ENCODE peak calls at places on chromosome 19, in seven cellular contexts. Y is glutamatergic neuron, O is epithelial cell of esophagus, R is transverse colon, E is cardiac fibroblast, L is neural progenitor cell, J is tibial nerve. W is an unnamed sample.

GRCh38 chr19:10919352-10920287 is 8.8 kb downstream of the YIPF2 start:
- DNase-seq in Y (no peak), L (no peak), O (no peak), R (no peak), E (no peak), J (no peak), W (no peak)

GRCh38 chr19:57338798-57339378 is 12.2 kb upstream of the ZNF304 start:
- DNase-seq in L (no peak), O (no peak), J (no peak), Y (no peak), R (no peak), E (no peak), W (no peak)

GRCh38 chr19:782195-783043 is 14.8 kb upstream of the PTBP1 start:
- DNase-seq in O (peak), Y (no peak), J (no peak), L (peak), R (no peak), E (peak), W (no peak)

GRCh38 chr19:58279925-58280316 is 1.2 kb downstream of the ZNF8 start:
- DNase-seq in E (no peak), J (no peak), L (no peak), R (no peak), Y (no peak), O (peak), W (no peak)

GRCh38 chr19:43610493-43610892 is 1.4 kb upstream of the SRRM5 start:
- DNase-seq in J (no peak), O (no peak), L (no peak), Y (no peak), E (no peak), R (no peak), W (no peak)

GRCh38 chr19:44657211-44657921 is 13.7 kb downstream of the PVR start:
- DNase-seq in R (peak), E (peak), O (peak), J (peak), L (peak), Y (peak), W (peak)

GRCh38 chr19:45168767-45169351 is 8.1 kb upstream of the NKPD1 start:
- DNase-seq in R (no peak), L (no peak), J (no peak), E (no peak), O (no peak), Y (no peak), W (no peak)

GRCh38 chr19:566403-566802 is 6.0 kb upstream of the BSG start:
- DNase-seq in Y (no peak), E (peak), O (no peak), L (no peak), R (peak), J (no peak), W (no peak)

GRCh38 chr19:46603752-46604241 is 2.7 kb downstream of the CALM3 start:
- DNase-seq in Y (no peak), L (no peak), R (no peak), J (no peak), O (no peak), E (no peak), W (no peak)

GRCh38 chr19:3968556-3969434 is 2.1 kb downstream of the DAPK3 start:
- DNase-seq in Y (peak), L (peak), J (peak), R (peak), E (peak), O (peak), W (peak)

GRCh38 chr19:38710928-38711725 is 33.1 kb downstream of the CAPN12 start:
- DNase-seq in Y (peak), L (no peak), O (no peak), J (no peak), R (no peak), E (no peak), W (no peak)

GRCh38 chr19:21698215-21698614 is 69.2 kb downstream of the ZNF100 start:
- DNase-seq in E (peak), J (peak), Y (no peak), R (no peak), L (peak), O (peak), W (no peak)

GRCh38 chr19:11138659-11139526 is 16.7 kb downstream of the SPC24 start:
- DNase-seq in O (peak), R (peak), Y (peak), J (peak), E (peak), L (peak), W (no peak)

GRCh38 chr19:49930483-49931011 is 1.2 kb upstream of the NUP62 start:
- DNase-seq in O (no peak), R (peak), Y (peak), J (peak), E (peak), L (no peak), W (peak)

GRCh38 chr19:52307275-52307674 is 10.3 kb downstream of the ZNF480 start:
- DNase-seq in Y (peak), O (peak), J (no peak), E (peak), L (peak), R (no peak), W (peak)

GRCh38 chr19:54208784-54209057 is 8.1 kb downstream of the RPS9 start:
- DNase-seq in L (no peak), J (no peak), Y (no peak), O (peak), R (no peak), E (no peak), W (no peak)

GRCh38 chr19:45047188-45047797 is 8.4 kb downstream of the CLASRP start:
- DNase-seq in E (no peak), R (no peak), J (no peak), L (no peak), O (no peak), Y (no peak), W (no peak)

GRCh38 chr19:38513762-38514167 is 80.3 kb downstream of the RYR1 start:
- DNase-seq in Y (no peak), E (no peak), L (no peak), J (no peak), R (no peak), O (no peak), W (no peak)

GRCh38 chr19:41882568-41883462 is at the start of gene ARHGEF1:
- DNase-seq in Y (peak), L (peak), O (peak), J (no peak), E (peak), R (peak), W (peak)

GRCh38 chr19:6744381-6745288 is 5.2 kb downstream of the TRIP10 start:
- DNase-seq in L (peak), E (peak), O (peak), R (peak), Y (peak), J (peak), W (no peak)

GRCh38 chr19:50365434-50366306 is at the start of gene NAPSA:
- DNase-seq in O (no peak), R (no peak), L (no peak), E (no peak), Y (no peak), J (no peak), W (peak)

GRCh38 chr19:29596885-29597525 is 9.1 kb upstream of the POP4 start:
- DNase-seq in J (no peak), Y (no peak), R (no peak), L (peak), O (peak), E (peak), W (no peak)

GRCh38 chr19:41373993-41374392 is 2.3 kb upstream of the TMEM91 start:
- DNase-seq in L (no peak), O (peak), J (peak), E (peak), Y (peak), R (peak), W (no peak)

GRCh38 chr19:13619203-13619632 is 112.9 kb upstream of the CACNA1A start:
- DNase-seq in J (no peak), O (peak), E (no peak), L (no peak), R (no peak), Y (no peak), W (no peak)

GRCh38 chr19:15161028-15161984 is 39.5 kb downstream of the NOTCH3 start:
- DNase-seq in R (no peak), O (no peak), L (no peak), J (no peak), Y (no peak), E (peak), W (peak)

GRCh38 chr19:15195987-15196682 is 4.7 kb downstream of the NOTCH3 start:
- DNase-seq in R (peak), Y (no peak), L (peak), E (no peak), J (no peak), O (peak), W (no peak)

GRCh38 chr19:54355675-54356074 is 9.1 kb downstream of the LAIR1 start:
- DNase-seq in Y (no peak), E (no peak), L (no peak), O (no peak), R (no peak), J (no peak), W (no peak)

GRCh38 chr19:41863209-41863931 is 3.3 kb downstream of the RPS19 start:
- DNase-seq in O (no peak), R (no peak), L (no peak), J (no peak), Y (no peak), E (no peak), W (no peak)

GRCh38 chr19:47356900-47357299 is 7.8 kb downstream of the DHX34 start:
- DNase-seq in Y (no peak), O (no peak), E (no peak), L (no peak), R (no peak), J (no peak), W (no peak)

GRCh38 chr19:51539821-51540366 is 8.4 kb upstream of the SIGLEC6 start:
- DNase-seq in O (no peak), R (no peak), E (no peak), Y (no peak), L (no peak), J (no peak), W (no peak)

GRCh38 chr19:45508931-45509691 is 1.8 kb downstream of the VASP start:
- DNase-seq in Y (peak), O (peak), E (peak), J (peak), R (peak), L (peak), W (peak)

GRCh38 chr19:23406716-23407115 is 11.4 kb upstream of the ZNF91 start:
- DNase-seq in R (peak), J (no peak), O (no peak), L (no peak), Y (no peak), E (no peak), W (no peak)

GRCh38 chr19:29191005-29191404 is 21.9 kb downstream of the UQCRFS1 start:
- DNase-seq in O (peak), R (no peak), Y (no peak), J (no peak), L (no peak), E (no peak), W (no peak)

GRCh38 chr19:17302391-17303166 is 646 bp downstream of the ABHD8 start:
- DNase-seq in O (no peak), L (peak), E (no peak), J (no peak), Y (no peak), R (no peak), W (no peak)

GRCh38 chr19:17304386-17305047 is 1.2 kb upstream of the MRPL34 start:
- DNase-seq in E (no peak), R (no peak), O (peak), J (no peak), Y (no peak), L (no peak), W (no peak)

GRCh38 chr19:17305211-17305516 is 508 bp upstream of the MRPL34 start:
- DNase-seq in R (no peak), L (no peak), E (no peak), O (no peak), Y (no peak), J (peak), W (no peak)

GRCh38 chr19:17303940-17304267 is 679 bp upstream of the ABHD8 start:
- DNase-seq in R (no peak), Y (no peak), E (no peak), L (no peak), J (no peak), O (peak), W (no peak)

DNA sequence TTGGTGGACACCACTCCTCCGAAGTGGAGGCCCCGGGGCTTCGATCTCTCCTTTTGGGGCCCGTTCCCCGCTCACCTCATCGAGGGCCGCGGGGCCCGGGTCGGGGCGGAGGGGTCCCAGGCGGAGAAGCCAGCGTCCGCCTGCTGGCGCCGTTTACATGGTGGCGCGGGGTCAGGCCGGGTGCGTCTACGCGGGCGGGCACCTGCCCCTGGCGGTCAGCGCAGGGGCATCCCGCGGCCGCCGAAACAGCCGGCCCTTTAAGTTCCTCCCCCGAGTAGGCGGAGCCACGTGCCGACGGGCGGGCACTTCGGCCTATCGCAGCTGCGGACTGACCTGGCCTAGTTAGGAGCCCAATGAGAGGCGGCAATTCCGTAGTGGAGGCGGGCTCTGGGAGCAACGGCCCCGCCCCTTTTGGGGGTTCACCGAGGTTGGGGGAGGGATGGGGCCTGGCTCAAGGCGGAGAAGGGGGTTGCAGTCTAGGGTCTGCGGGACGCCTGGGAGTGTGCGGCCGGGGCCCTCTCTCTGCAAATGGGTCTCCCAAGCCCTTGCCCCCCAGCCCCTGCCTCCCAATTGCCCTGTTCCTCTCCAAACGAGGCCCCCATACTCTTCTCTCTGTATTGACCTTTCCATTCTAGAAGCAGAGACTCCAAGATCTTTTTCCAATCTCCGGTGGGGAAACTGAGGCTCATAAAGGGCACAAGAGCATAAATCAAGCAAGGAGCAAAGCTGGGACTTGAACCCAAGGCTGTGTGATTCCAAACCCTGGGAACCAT is at the start of gene ABHD8:
- DNase-seq in J (peak), L (peak), R (peak), O (peak), Y (peak), E (peak), W (peak)
- TF ChIP-seq CTCF in J (peak), L (peak), R (peak), O (no peak), Y (peak), E (peak), W (no peak)

DNA sequence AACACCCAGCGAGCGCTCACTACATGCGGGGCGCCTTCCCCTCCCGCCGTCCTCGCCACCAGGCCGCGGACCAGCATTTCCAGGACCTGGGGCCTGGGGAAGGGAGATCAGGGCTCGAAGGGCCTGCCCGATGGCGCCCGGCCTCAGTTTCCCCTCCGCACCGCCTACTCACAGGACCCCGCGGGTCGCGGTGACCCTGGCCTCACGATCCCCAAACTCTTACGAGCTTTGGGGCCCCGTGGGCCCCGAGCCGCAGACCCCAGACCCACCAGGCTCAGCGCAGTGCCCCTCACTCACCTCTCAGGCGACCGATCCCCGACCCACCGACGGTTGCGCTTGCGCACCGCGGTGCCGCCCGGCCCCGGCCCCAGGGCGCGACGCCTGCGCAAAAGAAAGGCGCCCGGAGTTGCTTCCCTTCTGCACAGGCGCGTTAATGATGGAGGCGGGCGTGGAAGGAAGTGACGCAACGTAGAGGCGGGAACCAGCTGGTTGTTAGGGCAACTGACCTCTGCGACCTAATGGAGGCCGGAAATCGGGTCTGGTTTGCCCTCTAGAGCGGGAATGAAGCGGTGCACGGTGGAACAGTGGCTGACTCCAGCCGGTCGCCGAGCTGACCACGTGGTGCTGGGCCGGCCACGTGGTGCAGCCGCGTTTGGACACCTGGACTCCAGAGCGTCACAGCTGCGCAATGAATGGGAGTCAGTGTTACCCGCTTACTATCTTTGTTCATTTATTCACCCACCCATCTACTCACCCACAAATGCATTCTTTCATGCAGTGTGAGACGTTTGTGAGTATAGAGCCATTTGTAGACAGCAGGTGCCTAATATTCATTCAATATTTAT is at the start of gene SGTA:
- DNase-seq in J (peak), L (peak), E (peak), O (peak), Y (peak), R (peak), W (peak)
- TF ChIP-seq CTCF in J (peak), L (peak), E (peak), O (peak), Y (no peak), R (peak), W (peak)

GRCh38 chr19:36031308-36031707 is 1.4 kb downstream of the CLIP3 start:
- DNase-seq in L (no peak), Y (no peak), J (no peak), R (no peak), E (no peak), O (no peak), W (no peak)

GRCh38 chr19:36032251-36033104 is at the start of gene CLIP3:
- DNase-seq in L (peak), Y (peak), O (no peak), E (peak), R (peak), J (peak), W (no peak)

GRCh38 chr19:36028313-36029041 is 4.2 kb downstream of the CLIP3 start:
- DNase-seq in J (no peak), O (no peak), E (no peak), Y (no peak), R (no peak), L (no peak), W (no peak)

GRCh38 chr19:36027696-36028095 is 5.0 kb downstream of the CLIP3 start:
- DNase-seq in Y (no peak), L (no peak), O (no peak), J (no peak), R (no peak), E (no peak), W (no peak)

DNA sequence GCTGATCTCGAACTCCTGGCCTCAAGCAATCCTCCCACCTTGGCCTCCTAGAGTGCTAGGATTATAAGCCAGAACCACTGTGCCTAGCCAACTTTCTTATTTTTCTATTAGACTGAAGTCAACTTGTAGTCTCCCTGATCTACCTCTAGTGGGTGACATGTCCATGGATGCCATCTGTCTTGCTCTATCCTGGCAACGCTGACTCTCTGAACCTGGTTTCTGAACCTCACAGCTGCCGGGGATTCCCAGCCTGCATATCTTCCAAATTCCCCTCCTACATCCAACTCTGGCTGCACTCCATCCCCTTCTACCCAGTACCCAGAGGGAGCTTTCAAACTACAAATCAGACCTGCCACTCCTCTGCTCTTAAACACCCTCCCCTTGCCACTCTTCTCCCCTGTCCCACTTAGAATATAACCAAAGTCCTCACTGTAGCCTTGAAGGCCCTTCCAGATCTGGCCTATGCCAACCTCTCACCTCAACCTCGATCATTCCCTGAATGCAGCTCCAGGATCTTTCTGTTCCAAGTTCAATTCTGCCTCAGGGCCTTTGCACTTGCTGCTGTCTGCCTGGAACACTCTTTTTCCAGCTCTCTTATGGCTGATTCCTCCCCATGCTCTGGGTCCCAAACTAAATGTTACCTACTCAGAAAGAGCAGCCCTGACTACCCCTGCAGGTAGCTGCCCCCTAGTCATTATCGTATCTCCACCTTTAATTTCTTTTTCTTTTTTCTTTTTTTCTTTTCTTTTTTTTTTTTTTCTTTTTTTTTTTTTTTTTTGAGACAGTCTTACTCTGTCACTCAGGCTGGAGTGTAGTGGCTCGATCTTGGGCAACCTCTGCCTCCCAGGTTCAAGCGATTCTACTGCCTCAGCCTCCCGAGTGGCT is 2.2 kb downstream of the CLIP3 start:
- DNase-seq in R (no peak), Y (no peak), E (peak), O (peak), J (no peak), L (no peak), W (no peak)
- TF ChIP-seq CTCF in R (no peak), Y (no peak), E (peak), O (peak), J (no peak), L (no peak), W (no peak)

DNA sequence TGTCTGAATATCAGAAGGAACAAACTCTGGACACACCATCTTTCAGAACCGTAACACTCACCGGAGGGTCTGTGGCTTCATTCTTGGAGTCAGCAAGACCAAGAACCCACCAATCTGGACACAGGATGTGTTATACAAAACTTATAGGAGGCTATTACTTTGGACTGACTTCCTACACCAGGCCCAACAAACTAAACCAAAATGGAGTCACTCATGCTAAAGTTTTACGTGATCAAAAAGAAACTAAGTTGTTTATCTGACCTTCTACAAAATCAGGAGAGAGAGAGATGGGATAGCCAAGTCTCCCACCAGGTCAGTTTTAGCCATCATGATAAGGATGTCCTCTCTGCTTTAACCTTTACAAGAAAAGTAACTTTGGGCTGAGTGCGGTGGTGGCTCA is 3.2 kb upstream of the RAB11B start:
- DNase-seq in E (no peak), O (no peak), L (no peak), J (no peak), R (no peak), Y (no peak), W (no peak)
- TF ChIP-seq CTCF in E (no peak), O (no peak), L (no peak), J (no peak), R (no peak), Y (no peak), W (no peak)

W was measured in DND-41.